ENCODE peak calls at places on chromosomes 11 and 22, in four cellular contexts. D, R, W and M are unnamed samples.
A peak's percentile ranks its signal among the peaks of the same experiment; 100 is the strongest.

GRCh38 chr11:79493555-79494171 is 52.8 kb upstream of the TENM4 start:
- DNase-seq in D (peak; percentile 62), R (peak; percentile 76), W (peak; percentile 95), M (peak; percentile 92)

GRCh38 chr11:77112641-77113381 is 10.2 kb downstream of the OMP start:
- DNase-seq in R (no peak), D (no peak), W (no peak), M (no peak)

GRCh38 chr11:60457576-60457975 is 1.9 kb downstream of the MS4A1 start:
- DNase-seq in R (no peak), D (no peak), W (no peak), M (no peak)

GRCh38 chr11:102610198-102610597 is 14.9 kb downstream of the MMP20 start:
- DNase-seq in D (no peak), W (no peak), R (no peak), M (no peak)

GRCh38 chr11:134363592-134363991 is 31.8 kb downstream of the GLB1L2 start:
- DNase-seq in D (no peak), R (no peak), W (no peak), M (no peak)

GRCh38 chr11:122179966-122180365 is 64.0 kb upstream of the BLID start:
- DNase-seq in W (no peak), D (no peak), R (no peak), M (no peak)

GRCh38 chr11:113119074-113119473 is 157.9 kb downstream of the NCAM1 start:
- DNase-seq in R (no peak), W (no peak), D (no peak), M (no peak)

GRCh38 chr11:75355051-75355450 is 3.6 kb upstream of the ARRB1 start:
- DNase-seq in W (no peak), D (no peak), R (no peak), M (no peak)

GRCh38 chr11:78420796-78421209 is 3.2 kb upstream of the GAB2 start:
- DNase-seq in W (no peak), D (peak; percentile 85), R (peak; percentile 46), M (no peak)

GRCh38 chr11:71251159-71251721 is 1.1 kb downstream of the SHANK2 start:
- DNase-seq in R (peak; percentile 31), W (peak; percentile 35), D (no peak), M (no peak)

GRCh38 chr11:71251761-71252433 is 480 bp downstream of the SHANK2 start:
- DNase-seq in R (peak; percentile 53), W (peak; percentile 69), D (no peak), M (peak; percentile 86)

GRCh38 chr11:71253794-71254193 is 1.4 kb upstream of the SHANK2 start:
- DNase-seq in D (no peak), W (no peak), R (no peak), M (no peak)

GRCh38 chr11:71252782-71253730 is 679 bp upstream of the SHANK2 start:
- DNase-seq in R (peak; percentile 72), W (peak; percentile 64), D (peak; percentile 68), M (no peak)

DNA sequence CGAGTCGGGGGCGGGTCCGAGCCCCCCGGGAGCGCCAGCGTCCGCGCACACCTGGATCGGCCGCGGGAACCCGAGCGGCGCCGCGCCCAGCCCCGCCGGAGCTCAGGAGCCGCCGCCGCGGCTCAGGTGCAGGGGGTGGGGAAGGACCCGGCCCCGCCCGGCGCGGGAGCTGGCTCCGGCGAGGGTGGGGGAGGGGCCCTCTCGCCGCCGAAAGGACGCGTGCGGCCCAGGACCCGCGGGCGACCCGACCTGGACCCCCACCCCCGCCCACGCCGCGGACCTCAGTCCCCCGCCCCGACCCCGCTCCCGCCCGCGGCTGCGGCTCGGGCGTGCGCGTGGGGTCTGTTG is at the start of gene SHANK2:
- DNase-seq in R (peak; percentile 64), W (peak; percentile 61), D (no peak), M (peak; percentile 82)
- H2BK5ac ChIP-seq in R (peak within 1 kb of the TSS; percentile 94), W (no peak within 1 kb of the TSS), D (peak within 1 kb of the TSS; percentile 48), M (peak within 1 kb of the TSS; percentile 91)

DNA sequence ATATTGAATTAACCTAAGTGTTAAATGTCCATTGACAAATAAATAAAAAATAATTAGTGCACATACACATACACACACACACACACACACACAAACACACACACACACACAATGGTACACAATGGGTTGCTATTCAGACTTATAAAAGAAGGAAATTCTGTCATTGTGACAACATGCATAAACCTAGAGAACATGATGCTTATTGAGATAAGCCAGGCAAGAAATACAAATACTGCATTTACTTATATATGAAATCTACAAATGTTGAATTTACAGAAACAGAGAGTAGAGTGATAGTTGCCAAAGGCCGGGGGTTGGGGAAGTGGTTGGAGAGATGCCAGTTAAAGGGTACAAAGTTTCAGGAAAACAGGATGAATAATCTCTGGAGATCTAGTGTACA is 566.0 kb upstream of the LRRC4C start:
- DNase-seq in D (no peak), W (no peak), R (no peak), M (no peak)
- H2BK5ac ChIP-seq in D (no peak overlapping the region), W (no peak overlapping the region), R (no peak overlapping the region), M (no peak overlapping the region)

DNA sequence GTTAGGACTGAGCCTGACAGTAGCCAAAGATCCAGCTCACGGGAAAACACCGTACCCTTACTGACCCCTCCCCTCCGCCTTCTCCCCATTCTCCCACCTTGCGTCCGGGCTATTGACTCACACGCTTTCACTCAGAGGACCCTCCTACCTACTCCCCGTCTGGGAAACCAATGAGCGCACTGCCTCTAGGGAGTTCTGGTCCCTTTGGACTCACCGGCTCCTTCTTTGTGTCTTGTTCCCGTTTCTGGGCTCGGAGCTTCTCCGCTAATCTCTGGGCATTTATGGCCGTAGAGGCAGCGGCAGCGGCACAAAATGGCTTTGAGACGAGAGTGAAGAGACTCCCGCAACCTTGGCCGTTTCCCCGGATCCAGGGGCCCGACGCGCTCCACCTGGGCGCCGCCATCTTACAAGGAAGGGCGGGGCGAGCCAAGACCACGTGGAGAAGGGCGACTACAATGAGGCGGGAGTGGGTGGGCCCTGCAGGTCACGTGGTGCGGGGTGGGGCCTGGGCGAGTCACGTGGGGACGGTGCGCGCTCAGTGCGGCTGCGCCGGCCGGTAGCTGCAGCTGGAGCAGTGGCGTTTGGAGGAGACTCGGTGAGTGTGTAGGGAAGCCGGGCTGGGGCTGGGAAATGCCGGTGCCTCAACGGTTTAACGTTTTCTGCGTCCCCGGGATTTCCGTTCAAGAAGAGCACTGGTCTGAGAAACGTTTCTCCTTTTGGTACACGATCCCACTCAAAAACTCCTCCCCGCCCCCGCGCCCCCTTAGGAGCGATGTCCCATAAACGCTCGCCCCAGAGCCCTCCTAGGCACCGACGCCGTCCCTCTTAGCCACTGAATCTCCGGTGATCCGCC is at the start of the genes FAM118B and RPUSD4:
- DNase-seq in W (peak; percentile 98), R (peak; percentile 97), D (peak; percentile 96), M (peak; percentile 90)
- H2BK5ac ChIP-seq in W (no peak within 1 kb of the TSS), R (peak within 1 kb of the TSS; percentile 45), D (peak within 1 kb of the TSS; percentile 10), M (peak within 1 kb of the TSS; percentile 68)

GRCh38 chr22:38872172-38872830 is at the start of gene CBX6:
- DNase-seq in R (peak; percentile 91), W (peak; percentile 92), D (peak; percentile 90), M (peak; percentile 98)
- H2BK5ac ChIP-seq in R (peak within 1 kb of the TSS; percentile 63), W (no peak within 1 kb of the TSS), D (peak within 1 kb of the TSS; percentile 86), M (peak within 1 kb of the TSS; percentile 66)

GRCh38 chr22:37665487-37665886 is 7.0 kb downstream of the PDXP start:
- DNase-seq in W (no peak), R (no peak), D (no peak), M (no peak)

GRCh38 chr22:37663521-37664140 is 5.1 kb downstream of the PDXP start:
- DNase-seq in W (no peak), D (peak; percentile 80), R (peak; percentile 87), M (no peak)

GRCh38 chr22:37661160-37661924 is 2.8 kb downstream of the PDXP start:
- DNase-seq in W (no peak), R (peak; percentile 67), D (peak; percentile 82), M (no peak)

GRCh38 chr22:37662039-37662438 is 3.5 kb downstream of the PDXP start:
- DNase-seq in R (no peak), D (no peak), W (no peak), M (no peak)

DNA sequence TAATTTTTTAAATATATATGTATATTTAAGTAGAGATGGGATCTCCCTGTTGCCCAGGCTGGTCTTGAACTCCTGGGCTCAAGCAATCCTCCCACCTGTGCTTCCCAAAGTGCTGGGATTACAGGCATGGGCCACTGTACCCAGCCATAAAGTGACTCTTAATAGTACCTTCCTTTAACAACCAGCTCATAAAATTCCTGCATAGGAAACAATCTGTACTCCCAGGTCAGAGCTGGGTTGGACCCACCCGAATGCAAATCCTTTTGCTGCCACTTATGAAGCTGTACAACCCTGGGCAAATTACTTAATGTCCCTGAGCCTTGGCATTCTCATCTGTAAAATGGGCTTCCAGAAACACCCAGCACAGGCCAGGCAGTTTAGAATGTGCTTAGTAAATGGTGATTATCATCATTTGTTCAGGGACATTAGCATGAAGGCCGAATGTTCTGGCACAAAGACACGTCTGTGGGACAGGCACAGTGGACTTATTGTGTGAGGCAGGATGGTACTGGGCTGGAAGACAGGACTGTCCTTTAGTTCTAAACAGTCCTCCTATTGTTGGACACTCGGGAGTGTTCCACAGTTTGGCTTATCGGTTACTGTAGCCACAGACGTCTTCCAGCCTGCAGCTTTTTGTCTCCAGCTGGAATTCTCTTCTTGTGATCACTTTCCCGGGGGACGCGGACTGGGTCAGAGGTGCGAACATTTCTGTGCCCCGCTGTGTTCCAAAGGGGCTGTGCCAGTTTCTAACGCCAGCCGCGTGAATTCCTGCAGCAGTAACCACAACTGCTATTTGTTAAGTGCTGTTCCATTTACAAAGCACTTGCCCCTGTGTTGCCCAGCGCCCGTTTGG is 6.0 kb downstream of the PDXP start:
- DNase-seq in W (no peak), D (no peak), R (no peak), M (no peak)
- H2BK5ac ChIP-seq in W (no peak overlapping the region), D (no peak overlapping the region), R (no peak overlapping the region), M (no peak overlapping the region)